ENCODE peak calls at places on chromosomes 11 and 22, in seven cellular contexts. One of them, this sample, is unnamed.

GRCh38 chr11:111978028-111978771 is 41.1 kb downstream of the DIXDC1 start:
- DNase-seq in HCT116: no peak
- DNase-seq in heart left ventricle: peak; percentile 43
- DNase-seq in H1: peak; percentile 50
- DNase-seq in adrenal gland: peak; percentile 64
- DNase-seq in IMR-90: peak; percentile 64
- DNase-seq in upper lobe of left lung: no peak
- DNase-seq in this sample: peak; percentile 72

GRCh38 chr11:75022759-75023396 is 34.1 kb downstream of the NEU3 start:
- DNase-seq in HCT116: peak; percentile 60
- DNase-seq in heart left ventricle: peak; percentile 82
- DNase-seq in H1: peak; percentile 83
- DNase-seq in adrenal gland: peak; percentile 96
- DNase-seq in IMR-90: peak; percentile 84
- DNase-seq in upper lobe of left lung: no peak
- DNase-seq in this sample: peak; percentile 71

GRCh38 chr11:117172678-117173421 is 5.7 kb upstream of the SIDT2 start:
- DNase-seq in HCT116: no peak
- DNase-seq in heart left ventricle: no peak
- DNase-seq in H1: no peak
- DNase-seq in adrenal gland: peak; percentile 14
- DNase-seq in IMR-90: no peak
- DNase-seq in upper lobe of left lung: no peak
- DNase-seq in this sample: peak; percentile 29

GRCh38 chr22:47779474-47779873 is 1017.0 kb downstream of the TBC1D22A start:
- DNase-seq in HCT116: no peak
- DNase-seq in heart left ventricle: no peak
- DNase-seq in H1: no peak
- DNase-seq in adrenal gland: no peak
- DNase-seq in IMR-90: no peak
- DNase-seq in upper lobe of left lung: no peak
- DNase-seq in this sample: no peak

GRCh38 chr11:21806982-21807749 is 385.7 kb upstream of the ANO5 start:
- DNase-seq in HCT116: no peak
- DNase-seq in heart left ventricle: no peak
- DNase-seq in H1: no peak
- DNase-seq in adrenal gland: no peak
- DNase-seq in IMR-90: no peak
- DNase-seq in upper lobe of left lung: no peak
- DNase-seq in this sample: no peak

GRCh38 chr11:112058103-112058502 is 15.7 kb downstream of the PIH1D2 start:
- DNase-seq in HCT116: no peak
- DNase-seq in heart left ventricle: no peak
- DNase-seq in H1: no peak
- DNase-seq in adrenal gland: no peak
- DNase-seq in IMR-90: no peak
- DNase-seq in upper lobe of left lung: no peak
- DNase-seq in this sample: no peak

GRCh38 chr22:41504397-41504796 is 35.5 kb downstream of the ACO2 start:
- DNase-seq in HCT116: no peak
- DNase-seq in heart left ventricle: peak; percentile 83
- DNase-seq in H1: no peak
- DNase-seq in adrenal gland: peak; percentile 90
- DNase-seq in IMR-90: no peak
- DNase-seq in upper lobe of left lung: no peak
- DNase-seq in this sample: no peak

GRCh38 chr11:87304350-87304749 is 266.6 kb downstream of the TMEM135 start:
- DNase-seq in HCT116: no peak
- DNase-seq in heart left ventricle: no peak
- DNase-seq in H1: no peak
- DNase-seq in adrenal gland: no peak
- DNase-seq in IMR-90: no peak
- DNase-seq in upper lobe of left lung: no peak
- DNase-seq in this sample: no peak

GRCh38 chr11:27395556-27396258 is 32.7 kb upstream of the CCDC34 start:
- DNase-seq in HCT116: no peak
- DNase-seq in heart left ventricle: no peak
- DNase-seq in H1: no peak
- DNase-seq in adrenal gland: no peak
- DNase-seq in IMR-90: peak; percentile 76
- DNase-seq in upper lobe of left lung: no peak
- DNase-seq in this sample: no peak

GRCh38 chr11:36431429-36432092 is 78.5 kb downstream of the TRAF6 start:
- DNase-seq in HCT116: peak; percentile 84
- DNase-seq in heart left ventricle: peak; percentile 86
- DNase-seq in H1: no peak
- DNase-seq in adrenal gland: peak; percentile 92
- DNase-seq in IMR-90: peak; percentile 98
- DNase-seq in upper lobe of left lung: no peak
- DNase-seq in this sample: peak; percentile 76

GRCh38 chr11:2185324-2186085 is 13.9 kb upstream of the TH start:
- DNase-seq in HCT116: no peak
- DNase-seq in heart left ventricle: no peak
- DNase-seq in H1: no peak
- DNase-seq in adrenal gland: no peak
- DNase-seq in IMR-90: no peak
- DNase-seq in upper lobe of left lung: peak; percentile 80
- DNase-seq in this sample: no peak

GRCh38 chr11:1875093-1875785 is 16.5 kb downstream of the PRR33 start:
- DNase-seq in HCT116: no peak
- DNase-seq in heart left ventricle: peak; percentile 45
- DNase-seq in H1: no peak
- DNase-seq in adrenal gland: peak; percentile 65
- DNase-seq in IMR-90: no peak
- DNase-seq in upper lobe of left lung: peak; percentile 64
- DNase-seq in this sample: peak; percentile 25

GRCh38 chr11:1074244-1075221 is at the start of gene MUC2:
- DNase-seq in HCT116: no peak
- DNase-seq in heart left ventricle: no peak
- DNase-seq in H1: no peak
- DNase-seq in adrenal gland: peak; percentile 9
- DNase-seq in IMR-90: no peak
- DNase-seq in upper lobe of left lung: peak; percentile 72
- DNase-seq in this sample: peak; percentile 15

GRCh38 chr22:39469681-39470461 is 13.1 kb downstream of the MGAT3 start:
- DNase-seq in HCT116: no peak
- DNase-seq in heart left ventricle: no peak
- DNase-seq in H1: no peak
- DNase-seq in adrenal gland: no peak
- DNase-seq in IMR-90: no peak
- DNase-seq in upper lobe of left lung: no peak
- DNase-seq in this sample: no peak

GRCh38 chr11:39910087-39910486 is 1549.4 kb downstream of the LRRC4C start:
- DNase-seq in HCT116: no peak
- DNase-seq in heart left ventricle: no peak
- DNase-seq in H1: no peak
- DNase-seq in adrenal gland: no peak
- DNase-seq in IMR-90: no peak
- DNase-seq in upper lobe of left lung: no peak
- DNase-seq in this sample: no peak

GRCh38 chr11:11789735-11790369 is 51.9 kb upstream of the USP47 start:
- DNase-seq in HCT116: no peak
- DNase-seq in heart left ventricle: no peak
- DNase-seq in H1: no peak
- DNase-seq in adrenal gland: no peak
- DNase-seq in IMR-90: peak; percentile 40
- DNase-seq in upper lobe of left lung: no peak
- DNase-seq in this sample: no peak

GRCh38 chr22:19631899-19632670 is 82.2 kb upstream of the SEPTIN5 start:
- DNase-seq in HCT116: peak; percentile 55
- DNase-seq in heart left ventricle: no peak
- DNase-seq in H1: no peak
- DNase-seq in adrenal gland: no peak
- DNase-seq in IMR-90: peak; percentile 27
- DNase-seq in upper lobe of left lung: no peak
- DNase-seq in this sample: no peak

GRCh38 chr11:46047520-46047919 is 73.7 kb downstream of the PHF21A start:
- DNase-seq in HCT116: no peak
- DNase-seq in heart left ventricle: no peak
- DNase-seq in H1: no peak
- DNase-seq in adrenal gland: no peak
- DNase-seq in IMR-90: no peak
- DNase-seq in upper lobe of left lung: no peak
- DNase-seq in this sample: no peak

GRCh38 chr11:120121914-120122473 is 15.9 kb downstream of the TRIM29 start:
- DNase-seq in HCT116: no peak
- DNase-seq in heart left ventricle: no peak
- DNase-seq in H1: no peak
- DNase-seq in adrenal gland: no peak
- DNase-seq in IMR-90: no peak
- DNase-seq in upper lobe of left lung: no peak
- DNase-seq in this sample: no peak

GRCh38 chr22:24159650-24160049 is 21.6 kb upstream of the SUSD2 start:
- DNase-seq in HCT116: no peak
- DNase-seq in heart left ventricle: no peak
- DNase-seq in H1: no peak
- DNase-seq in adrenal gland: no peak
- DNase-seq in IMR-90: no peak
- DNase-seq in upper lobe of left lung: no peak
- DNase-seq in this sample: no peak
- TF ChIP-seq POLR2A in HCT116: no peak
- TF ChIP-seq POLR2A in heart left ventricle: no peak
- TF ChIP-seq POLR2A in H1: no peak
- TF ChIP-seq POLR2A in adrenal gland: no peak
- TF ChIP-seq POLR2A in IMR-90: no peak
- TF ChIP-seq POLR2A in upper lobe of left lung: no peak
- TF ChIP-seq POLR2A in this sample: no peak

DNA sequence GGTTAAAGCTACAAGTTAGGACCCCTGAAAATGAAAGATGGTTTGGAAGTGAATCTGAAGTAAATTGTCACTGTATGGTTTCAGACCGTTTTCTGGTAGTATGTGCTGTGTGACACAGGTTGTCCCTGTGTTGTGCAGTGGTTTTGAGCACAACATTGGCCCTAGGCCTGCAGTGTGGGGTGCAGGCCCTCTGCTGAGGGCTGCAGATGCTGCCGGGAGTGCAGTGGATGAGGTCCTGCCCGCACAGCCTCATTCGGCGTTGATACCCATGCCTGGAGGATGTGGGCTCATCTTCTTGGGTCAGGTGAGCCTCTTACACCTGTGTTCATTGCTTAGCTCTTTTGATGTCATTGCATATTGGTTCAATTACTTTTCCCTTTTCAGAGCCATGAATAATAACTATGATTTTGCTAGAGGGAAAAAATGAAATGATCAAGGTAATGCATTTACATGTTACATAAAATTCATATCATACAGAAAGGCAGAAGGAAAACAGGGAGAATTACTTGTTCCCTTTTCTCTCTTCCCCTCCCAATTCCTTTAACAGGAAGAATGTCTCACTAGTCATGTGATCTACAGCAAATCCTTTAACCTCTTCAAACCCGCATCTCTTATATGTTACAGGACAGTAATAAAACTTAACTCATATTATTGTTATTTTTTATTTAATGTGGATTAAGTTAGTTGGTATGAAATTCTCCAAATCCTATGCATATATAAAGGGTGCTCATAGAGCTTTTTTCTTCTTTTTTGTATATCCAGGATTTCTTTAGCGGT is 48.7 kb downstream of the PTPRJ start:
- DNase-seq in HCT116: no peak
- DNase-seq in heart left ventricle: no peak
- DNase-seq in H1: no peak
- DNase-seq in adrenal gland: no peak
- DNase-seq in IMR-90: peak; percentile 26
- DNase-seq in upper lobe of left lung: no peak
- DNase-seq in this sample: no peak
- H3K27ac ChIP-seq in HCT116: no peak overlapping the region
- H3K27ac ChIP-seq in heart left ventricle: no peak overlapping the region
- H3K27ac ChIP-seq in H1: no peak overlapping the region
- H3K27ac ChIP-seq in adrenal gland: no peak overlapping the region
- H3K27ac ChIP-seq in IMR-90: no peak overlapping the region
- H3K27ac ChIP-seq in upper lobe of left lung: no peak overlapping the region
- H3K27ac ChIP-seq in this sample: no peak overlapping the region

GRCh38 chr22:36578619-36579018 is 49.7 kb upstream of the EIF3D start:
- DNase-seq in HCT116: no peak
- DNase-seq in heart left ventricle: no peak
- DNase-seq in H1: no peak
- DNase-seq in adrenal gland: no peak
- DNase-seq in IMR-90: no peak
- DNase-seq in upper lobe of left lung: no peak
- DNase-seq in this sample: no peak
- H3K27me3 ChIP-seq in HCT116: no peaks in the 10 kb centered on the region
- H3K27me3 ChIP-seq in heart left ventricle: no peaks in the 10 kb centered on the region
- H3K27me3 ChIP-seq in H1: no peaks in the 10 kb centered on the region
- H3K27me3 ChIP-seq in adrenal gland: no peaks in the 10 kb centered on the region
- H3K27me3 ChIP-seq in IMR-90: peaks cover 48% of the 10 kb centered on the region
- H3K27me3 ChIP-seq in upper lobe of left lung: no peaks in the 10 kb centered on the region
- H3K27me3 ChIP-seq in this sample: no peaks in the 10 kb centered on the region

GRCh38 chr11:65851811-65852507 is 6.0 kb downstream of the CFL1 start:
- DNase-seq in HCT116: no peak
- DNase-seq in heart left ventricle: no peak
- DNase-seq in H1: no peak
- DNase-seq in adrenal gland: no peak
- DNase-seq in IMR-90: no peak
- DNase-seq in upper lobe of left lung: no peak
- DNase-seq in this sample: no peak

GRCh38 chr11:65854161-65854592 is 3.8 kb downstream of the CFL1 start:
- DNase-seq in HCT116: no peak
- DNase-seq in heart left ventricle: no peak
- DNase-seq in H1: no peak
- DNase-seq in adrenal gland: peak; percentile 16
- DNase-seq in IMR-90: no peak
- DNase-seq in upper lobe of left lung: no peak
- DNase-seq in this sample: no peak

GRCh38 chr11:65853249-65853979 is 4.6 kb downstream of the CFL1 start:
- DNase-seq in HCT116: no peak
- DNase-seq in heart left ventricle: no peak
- DNase-seq in H1: no peak
- DNase-seq in adrenal gland: peak; percentile 16
- DNase-seq in IMR-90: no peak
- DNase-seq in upper lobe of left lung: no peak
- DNase-seq in this sample: no peak

GRCh38 chr11:65851083-65851579 is 6.8 kb downstream of the CFL1 start:
- DNase-seq in HCT116: no peak
- DNase-seq in heart left ventricle: no peak
- DNase-seq in H1: no peak
- DNase-seq in adrenal gland: no peak
- DNase-seq in IMR-90: no peak
- DNase-seq in upper lobe of left lung: peak; percentile 78
- DNase-seq in this sample: no peak

GRCh38 chr11:65852508-65853248 is 5.3 kb downstream of the CFL1 start:
- DNase-seq in HCT116: no peak
- DNase-seq in heart left ventricle: no peak
- DNase-seq in H1: no peak
- DNase-seq in adrenal gland: peak; percentile 24
- DNase-seq in IMR-90: no peak
- DNase-seq in upper lobe of left lung: peak; percentile 85
- DNase-seq in this sample: peak; percentile 38
- TF ChIP-seq POLR2A in HCT116: no peak
- TF ChIP-seq POLR2A in heart left ventricle: no peak
- TF ChIP-seq POLR2A in H1: no peak
- TF ChIP-seq POLR2A in adrenal gland: no peak
- TF ChIP-seq POLR2A in IMR-90: no peak
- TF ChIP-seq POLR2A in upper lobe of left lung: no peak
- TF ChIP-seq POLR2A in this sample: no peak

GRCh38 chr22:46730568-46731245 is 7.3 kb downstream of the CERK start:
- DNase-seq in HCT116: no peak
- DNase-seq in heart left ventricle: no peak
- DNase-seq in H1: no peak
- DNase-seq in adrenal gland: no peak
- DNase-seq in IMR-90: no peak
- DNase-seq in upper lobe of left lung: no peak
- DNase-seq in this sample: no peak
- H3K27ac ChIP-seq in HCT116: peak overlapping the region; percentile 11
- H3K27ac ChIP-seq in heart left ventricle: peak overlapping the region; percentile 75
- H3K27ac ChIP-seq in H1: no peak overlapping the region
- H3K27ac ChIP-seq in adrenal gland: peak overlapping the region; percentile 15
- H3K27ac ChIP-seq in IMR-90: no peak overlapping the region
- H3K27ac ChIP-seq in upper lobe of left lung: peak overlapping the region; percentile 17
- H3K27ac ChIP-seq in this sample: no peak overlapping the region